ENCODE peak calls at places on chromosomes 16 and 17, in eight cellular contexts. One of them, this sample, is unnamed.

GRCh38 chr17:52026075-52026474 is 132.4 kb downstream of the CA10 start:
- DNase-seq in fibroblast of lung: no peak
- DNase-seq in mesendoderm: no peak
- DNase-seq in IMR-90: no peak
- DNase-seq in prostate gland: no peak
- DNase-seq in cardiac muscle cell: peak
- DNase-seq in small intestine: no peak
- DNase-seq in coronary artery: no peak
- DNase-seq in this sample: no peak

GRCh38 chr17:19630035-19630434 is 18.5 kb upstream of the ALDH3A2 start:
- DNase-seq in fibroblast of lung: no peak
- DNase-seq in prostate gland: no peak
- DNase-seq in cardiac muscle cell: no peak
- DNase-seq in mesendoderm: no peak
- DNase-seq in small intestine: no peak
- DNase-seq in IMR-90: no peak
- DNase-seq in coronary artery: no peak
- DNase-seq in this sample: no peak

GRCh38 chr16:15907863-15908478 is 19.6 kb upstream of the CEP20 start:
- DNase-seq in coronary artery: no peak
- DNase-seq in mesendoderm: peak
- DNase-seq in fibroblast of lung: peak
- DNase-seq in cardiac muscle cell: peak
- DNase-seq in IMR-90: peak
- DNase-seq in prostate gland: no peak
- DNase-seq in small intestine: peak
- DNase-seq in this sample: no peak

GRCh38 chr17:37510056-37510455 is 20.4 kb downstream of the DUSP14 start:
- DNase-seq in small intestine: no peak
- DNase-seq in prostate gland: no peak
- DNase-seq in mesendoderm: no peak
- DNase-seq in fibroblast of lung: no peak
- DNase-seq in IMR-90: no peak
- DNase-seq in coronary artery: no peak
- DNase-seq in cardiac muscle cell: no peak
- DNase-seq in this sample: no peak

GRCh38 chr17:263271-263670 is 81.8 kb upstream of the DOC2B start:
- DNase-seq in fibroblast of lung: no peak
- DNase-seq in coronary artery: no peak
- DNase-seq in IMR-90: no peak
- DNase-seq in cardiac muscle cell: no peak
- DNase-seq in small intestine: no peak
- DNase-seq in mesendoderm: no peak
- DNase-seq in prostate gland: no peak
- DNase-seq in this sample: peak

GRCh38 chr17:49525831-49526741 is 31.0 kb downstream of the NGFR start:
- DNase-seq in mesendoderm: no peak
- DNase-seq in small intestine: no peak
- DNase-seq in cardiac muscle cell: no peak
- DNase-seq in coronary artery: peak
- DNase-seq in prostate gland: no peak
- DNase-seq in IMR-90: no peak
- DNase-seq in fibroblast of lung: no peak
- DNase-seq in this sample: peak

GRCh38 chr17:47629826-47630225 is 19.9 kb upstream of the KPNB1 start:
- DNase-seq in IMR-90: no peak
- DNase-seq in mesendoderm: no peak
- DNase-seq in fibroblast of lung: no peak
- DNase-seq in coronary artery: no peak
- DNase-seq in small intestine: peak
- DNase-seq in cardiac muscle cell: no peak
- DNase-seq in prostate gland: no peak
- DNase-seq in this sample: no peak

GRCh38 chr16:87288753-87289362 is 28.3 kb downstream of the C16orf95 start:
- DNase-seq in fibroblast of lung: peak
- DNase-seq in small intestine: no peak
- DNase-seq in coronary artery: no peak
- DNase-seq in mesendoderm: no peak
- DNase-seq in prostate gland: no peak
- DNase-seq in IMR-90: peak
- DNase-seq in cardiac muscle cell: no peak
- DNase-seq in this sample: no peak

GRCh38 chr16:49644143-49644460 is 211.8 kb downstream of the ZNF423 start:
- DNase-seq in cardiac muscle cell: peak
- DNase-seq in fibroblast of lung: no peak
- DNase-seq in coronary artery: no peak
- DNase-seq in prostate gland: no peak
- DNase-seq in mesendoderm: peak
- DNase-seq in IMR-90: no peak
- DNase-seq in small intestine: no peak
- DNase-seq in this sample: peak

GRCh38 chr16:55730115-55730514 is 74.3 kb downstream of the SLC6A2 start:
- DNase-seq in mesendoderm: no peak
- DNase-seq in prostate gland: no peak
- DNase-seq in fibroblast of lung: no peak
- DNase-seq in coronary artery: peak
- DNase-seq in IMR-90: no peak
- DNase-seq in cardiac muscle cell: no peak
- DNase-seq in small intestine: no peak
- DNase-seq in this sample: no peak

GRCh38 chr17:16484445-16485169 is 7.4 kb downstream of the LRRC75A start:
- DNase-seq in fibroblast of lung: no peak
- DNase-seq in prostate gland: no peak
- DNase-seq in mesendoderm: peak
- DNase-seq in small intestine: no peak
- DNase-seq in coronary artery: no peak
- DNase-seq in cardiac muscle cell: no peak
- DNase-seq in IMR-90: no peak
- DNase-seq in this sample: no peak

GRCh38 chr16:23145608-23146007 is 3.6 kb downstream of the USP31 start:
- DNase-seq in mesendoderm: peak
- DNase-seq in small intestine: no peak
- DNase-seq in IMR-90: peak
- DNase-seq in cardiac muscle cell: peak
- DNase-seq in prostate gland: no peak
- DNase-seq in fibroblast of lung: peak
- DNase-seq in coronary artery: no peak
- DNase-seq in this sample: no peak

GRCh38 chr17:42563950-42564349 is 2.0 kb downstream of the COASY start:
- DNase-seq in cardiac muscle cell: no peak
- DNase-seq in prostate gland: no peak
- DNase-seq in small intestine: no peak
- DNase-seq in coronary artery: no peak
- DNase-seq in fibroblast of lung: no peak
- DNase-seq in IMR-90: no peak
- DNase-seq in mesendoderm: no peak
- DNase-seq in this sample: no peak

GRCh38 chr17:32518856-32519768 is 32.3 kb downstream of the CDK5R1 start:
- DNase-seq in mesendoderm: peak
- DNase-seq in small intestine: peak
- DNase-seq in cardiac muscle cell: peak
- DNase-seq in IMR-90: no peak
- DNase-seq in prostate gland: peak
- DNase-seq in coronary artery: no peak
- DNase-seq in fibroblast of lung: peak
- DNase-seq in this sample: no peak
- H3K4me3 ChIP-seq in mesendoderm: peak
- H3K4me3 ChIP-seq in small intestine: no peak
- H3K4me3 ChIP-seq in cardiac muscle cell: peak
- H3K4me3 ChIP-seq in IMR-90: peak
- H3K4me3 ChIP-seq in prostate gland: peak
- H3K4me3 ChIP-seq in coronary artery: peak
- H3K4me3 ChIP-seq in fibroblast of lung: peak
- H3K4me3 ChIP-seq in this sample: peak

DNA sequence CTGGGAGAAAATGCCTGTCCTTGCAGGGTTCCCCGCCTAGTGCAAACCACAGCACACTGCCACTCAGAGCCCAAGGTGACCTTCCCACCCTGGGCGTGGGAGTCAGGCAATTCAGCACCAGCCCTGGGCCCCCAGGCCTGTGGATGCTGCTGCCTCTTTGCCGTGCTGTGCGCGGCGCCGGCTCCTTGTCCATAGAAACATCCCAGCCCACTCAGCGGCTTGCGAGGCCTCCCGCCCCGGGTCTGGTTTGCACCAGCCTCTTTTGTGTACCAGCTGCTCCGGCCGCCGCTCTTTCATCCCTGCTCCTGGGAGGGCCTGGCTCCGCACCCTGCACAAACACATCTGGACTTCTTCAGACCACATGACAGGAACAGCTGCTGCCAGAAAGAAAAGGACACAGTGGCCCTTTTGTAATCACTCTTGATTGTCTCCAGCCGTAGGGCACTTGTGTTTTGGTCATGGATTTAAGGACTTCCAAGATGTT is 75.4 kb upstream of the SDK2 start:
- DNase-seq in coronary artery: no peak
- DNase-seq in cardiac muscle cell: peak
- DNase-seq in IMR-90: no peak
- DNase-seq in fibroblast of lung: no peak
- DNase-seq in prostate gland: no peak
- DNase-seq in small intestine: no peak
- DNase-seq in mesendoderm: no peak
- DNase-seq in this sample: no peak
- H3K27ac ChIP-seq in coronary artery: no peak
- H3K27ac ChIP-seq in cardiac muscle cell: peak
- H3K27ac ChIP-seq in IMR-90: no peak
- H3K27ac ChIP-seq in fibroblast of lung: no peak
- H3K27ac ChIP-seq in prostate gland: no peak
- H3K27ac ChIP-seq in small intestine: no peak
- H3K27ac ChIP-seq in mesendoderm: no peak
- H3K27ac ChIP-seq in this sample: no peak

GRCh38 chr17:8079291-8080207 is 8.0 kb downstream of the ALOX12B start:
- DNase-seq in IMR-90: peak
- DNase-seq in mesendoderm: peak
- DNase-seq in fibroblast of lung: peak
- DNase-seq in small intestine: peak
- DNase-seq in coronary artery: peak
- DNase-seq in cardiac muscle cell: peak
- DNase-seq in prostate gland: no peak
- DNase-seq in this sample: no peak
- H3K4me3 ChIP-seq in IMR-90: peak
- H3K4me3 ChIP-seq in mesendoderm: no peak
- H3K4me3 ChIP-seq in fibroblast of lung: peak
- H3K4me3 ChIP-seq in small intestine: peak
- H3K4me3 ChIP-seq in coronary artery: peak
- H3K4me3 ChIP-seq in cardiac muscle cell: peak
- H3K4me3 ChIP-seq in prostate gland: peak
- H3K4me3 ChIP-seq in this sample: peak

GRCh38 chr16:73210686-73211085 is 162.8 kb upstream of the ZFHX3 start:
- DNase-seq in mesendoderm: no peak
- DNase-seq in prostate gland: no peak
- DNase-seq in fibroblast of lung: no peak
- DNase-seq in coronary artery: no peak
- DNase-seq in cardiac muscle cell: no peak
- DNase-seq in IMR-90: no peak
- DNase-seq in small intestine: no peak
- DNase-seq in this sample: no peak
- H3K27ac ChIP-seq in mesendoderm: no peak
- H3K27ac ChIP-seq in prostate gland: no peak
- H3K27ac ChIP-seq in fibroblast of lung: no peak
- H3K27ac ChIP-seq in coronary artery: no peak
- H3K27ac ChIP-seq in cardiac muscle cell: no peak
- H3K27ac ChIP-seq in IMR-90: no peak
- H3K27ac ChIP-seq in small intestine: no peak
- H3K27ac ChIP-seq in this sample: no peak

GRCh38 chr17:77365584-77366186 is 224.9 kb downstream of the SEC14L1 start:
- DNase-seq in mesendoderm: no peak
- DNase-seq in small intestine: peak
- DNase-seq in IMR-90: peak
- DNase-seq in cardiac muscle cell: peak
- DNase-seq in fibroblast of lung: peak
- DNase-seq in coronary artery: peak
- DNase-seq in prostate gland: peak
- DNase-seq in this sample: peak

GRCh38 chr17:77364941-77365583 is 224.3 kb downstream of the SEC14L1 start:
- DNase-seq in cardiac muscle cell: no peak
- DNase-seq in prostate gland: no peak
- DNase-seq in mesendoderm: no peak
- DNase-seq in coronary artery: no peak
- DNase-seq in IMR-90: no peak
- DNase-seq in small intestine: no peak
- DNase-seq in fibroblast of lung: no peak
- DNase-seq in this sample: no peak

GRCh38 chr17:77361986-77362620 is 221.3 kb downstream of the SEC14L1 start:
- DNase-seq in small intestine: no peak
- DNase-seq in fibroblast of lung: no peak
- DNase-seq in IMR-90: no peak
- DNase-seq in coronary artery: no peak
- DNase-seq in prostate gland: no peak
- DNase-seq in cardiac muscle cell: no peak
- DNase-seq in mesendoderm: no peak
- DNase-seq in this sample: no peak

GRCh38 chr17:77364381-77364911 is 223.7 kb downstream of the SEC14L1 start:
- DNase-seq in coronary artery: peak
- DNase-seq in cardiac muscle cell: no peak
- DNase-seq in fibroblast of lung: no peak
- DNase-seq in small intestine: no peak
- DNase-seq in mesendoderm: no peak
- DNase-seq in IMR-90: no peak
- DNase-seq in prostate gland: no peak
- DNase-seq in this sample: no peak

DNA sequence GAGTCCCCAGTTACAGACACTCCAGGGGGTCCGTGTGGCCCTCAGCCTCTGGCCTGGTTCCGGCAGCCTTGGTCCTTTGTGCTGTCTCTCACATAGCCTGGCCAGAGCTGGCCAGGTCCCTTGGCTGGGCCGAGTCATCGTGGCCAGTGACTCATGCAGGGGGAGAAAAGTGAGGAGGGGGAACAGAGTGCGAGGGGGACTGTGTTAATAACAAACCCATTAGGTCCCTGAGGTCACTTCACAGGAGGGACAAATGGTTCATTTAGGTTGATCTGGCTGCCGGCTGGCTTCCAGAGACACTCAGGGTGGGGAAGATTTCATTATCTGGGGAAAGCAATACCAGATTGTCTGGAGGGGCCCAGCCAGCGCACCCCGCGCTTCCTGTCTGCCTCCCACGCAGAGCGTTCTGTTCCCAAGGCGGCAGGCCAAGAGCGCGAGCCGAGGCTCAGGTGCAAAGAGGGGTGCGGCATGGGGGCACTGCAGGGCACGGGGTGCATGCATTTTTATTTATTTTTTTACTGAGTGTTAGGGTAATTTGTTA is 223.1 kb downstream of the SEC14L1 start:
- DNase-seq in IMR-90: peak
- DNase-seq in coronary artery: peak
- DNase-seq in fibroblast of lung: peak
- DNase-seq in small intestine: no peak
- DNase-seq in prostate gland: no peak
- DNase-seq in mesendoderm: peak
- DNase-seq in cardiac muscle cell: peak
- DNase-seq in this sample: peak
- H3K4me3 ChIP-seq in IMR-90: no peak
- H3K4me3 ChIP-seq in coronary artery: no peak
- H3K4me3 ChIP-seq in fibroblast of lung: no peak
- H3K4me3 ChIP-seq in small intestine: no peak
- H3K4me3 ChIP-seq in prostate gland: no peak
- H3K4me3 ChIP-seq in mesendoderm: no peak
- H3K4me3 ChIP-seq in cardiac muscle cell: no peak
- H3K4me3 ChIP-seq in this sample: no peak

GRCh38 chr17:72707881-72708280 is 384.6 kb downstream of the SLC39A11 start:
- DNase-seq in cardiac muscle cell: no peak
- DNase-seq in IMR-90: no peak
- DNase-seq in small intestine: peak
- DNase-seq in prostate gland: no peak
- DNase-seq in fibroblast of lung: no peak
- DNase-seq in coronary artery: no peak
- DNase-seq in mesendoderm: no peak
- DNase-seq in this sample: no peak
- H3K27ac ChIP-seq in cardiac muscle cell: no peak
- H3K27ac ChIP-seq in IMR-90: no peak
- H3K27ac ChIP-seq in small intestine: no peak
- H3K27ac ChIP-seq in prostate gland: no peak
- H3K27ac ChIP-seq in fibroblast of lung: no peak
- H3K27ac ChIP-seq in coronary artery: no peak
- H3K27ac ChIP-seq in mesendoderm: no peak
- H3K27ac ChIP-seq in this sample: no peak

GRCh38 chr16:57285379-57285778 is 907 bp upstream of the PLLP start:
- DNase-seq in fibroblast of lung: no peak
- DNase-seq in prostate gland: no peak
- DNase-seq in cardiac muscle cell: no peak
- DNase-seq in coronary artery: no peak
- DNase-seq in small intestine: no peak
- DNase-seq in mesendoderm: no peak
- DNase-seq in IMR-90: no peak
- DNase-seq in this sample: no peak
- H3K4me3 ChIP-seq in fibroblast of lung: no peak
- H3K4me3 ChIP-seq in prostate gland: no peak
- H3K4me3 ChIP-seq in cardiac muscle cell: no peak
- H3K4me3 ChIP-seq in coronary artery: peak
- H3K4me3 ChIP-seq in small intestine: no peak
- H3K4me3 ChIP-seq in mesendoderm: no peak
- H3K4me3 ChIP-seq in IMR-90: no peak
- H3K4me3 ChIP-seq in this sample: peak